ENCODE peak calls at places on chromosomes 2 and 18, in nine cellular contexts. B is NCI-H1417; P is iris pigment epithelial cell; J is NK-92 treated with Interleukin-12 subunit alpha and Interleukin-12 subunit beta, amount 100 ng/mL, for 24 hours; M is cardiac fibroblast; O is NCI-H748 treated with DMSO at 0.1 percent for 48 hours; E is kidney glomerular epithelial cell; Q is SW480; K is sigmoid colon. H is an unnamed sample.

GRCh38 chr2:119483395-119483753 is 40.9 kb downstream of the SCTR start:
- DNase-seq in O (no peak), E (no peak), P (no peak), B (no peak), M (no peak), K (no peak), J (no peak), Q (no peak), H (no peak)

GRCh38 chr2:217817466-217818292 is 185.1 kb downstream of the TNS1 start:
- DNase-seq in B (no peak), O (no peak), J (no peak), E (no peak), K (peak; percentile 74), M (no peak), P (no peak), Q (no peak), H (no peak)

GRCh38 chr2:20822535-20823490 is at the start of gene LDAH:
- DNase-seq in E (peak; percentile 74), P (peak; percentile 82), K (peak; percentile 96), O (peak; percentile 77), B (peak; percentile 97), Q (peak; percentile 91), M (peak; percentile 87), J (peak; percentile 75), H (peak; percentile 82)

GRCh38 chr2:28163028-28163427 is 229.6 kb upstream of the FOSL2 start:
- DNase-seq in P (no peak), J (no peak), K (no peak), B (no peak), O (no peak), E (no peak), M (no peak), Q (no peak), H (no peak)

GRCh38 chr18:58674863-58675472 is 3.7 kb downstream of the MALT1 start:
- DNase-seq in M (no peak), J (no peak), P (peak; percentile 66), Q (no peak), B (no peak), E (no peak), O (no peak), K (no peak), H (no peak)

GRCh38 chr2:101501443-101501842 is 26.5 kb upstream of the RFX8 start:
- DNase-seq in P (peak; percentile 66), E (no peak), B (peak; percentile 11), O (no peak), J (no peak), K (no peak), Q (peak; percentile 75), M (peak; percentile 26), H (no peak)

GRCh38 chr2:64204006-64204632 is 59.9 kb upstream of the PELI1 start:
- DNase-seq in Q (no peak), P (peak; percentile 90), B (no peak), K (peak; percentile 73), O (no peak), M (peak; percentile 85), E (peak; percentile 36), J (no peak), H (no peak)

GRCh38 chr2:240502430-240503121 is 55.2 kb downstream of the ANKMY1 start:
- DNase-seq in J (no peak), E (no peak), B (no peak), P (no peak), K (no peak), O (no peak), M (no peak), Q (no peak), H (no peak)

GRCh38 chr18:59079264-59079972 is 60.3 kb upstream of the SEC11C start:
- DNase-seq in M (no peak), E (no peak), B (peak; percentile 44), O (peak; percentile 64), Q (no peak), P (no peak), K (no peak), J (no peak), H (no peak)

GRCh38 chr2:100393362-100393761 is 24.1 kb downstream of the CHST10 start:
- DNase-seq in K (no peak), B (no peak), O (no peak), Q (no peak), P (no peak), E (no peak), J (no peak), M (no peak), H (no peak)

GRCh38 chr18:3151379-3152264 is 68.1 kb downstream of the MYOM1 start:
- DNase-seq in M (peak; percentile 55), K (no peak), P (peak; percentile 48), J (no peak), E (peak; percentile 24), O (no peak), B (peak; percentile 26), Q (peak; percentile 50), H (peak; percentile 59)

GRCh38 chr2:120775261-120775660 is 39.6 kb downstream of the GLI2 start:
- DNase-seq in J (no peak), K (no peak), M (no peak), B (no peak), O (no peak), P (no peak), Q (no peak), E (no peak), H (no peak)

GRCh38 chr18:45467307-45467706 is 148.0 kb upstream of the SLC14A2 start:
- DNase-seq in E (no peak), K (no peak), J (no peak), O (no peak), M (no peak), Q (no peak), B (no peak), P (no peak), H (no peak)

GRCh38 chr2:179422037-179422643 is 157.5 kb upstream of the SESTD1 start:
- DNase-seq in P (peak; percentile 72), O (peak; percentile 49), B (peak; percentile 39), E (peak; percentile 72), J (peak; percentile 4), Q (peak; percentile 39), K (peak; percentile 82), M (peak; percentile 84), H (peak; percentile 33)

GRCh38 chr18:46268662-46269061 is 164.5 kb downstream of the HAUS1 start:
- DNase-seq in O (no peak), Q (no peak), J (no peak), E (no peak), K (no peak), M (no peak), B (no peak), P (no peak), H (no peak)

GRCh38 chr2:127197475-127198385 is 22.4 kb downstream of the CYP27C1 start:
- DNase-seq in K (no peak), M (peak; percentile 64), E (peak; percentile 57), B (peak; percentile 43), P (peak; percentile 31), J (no peak), O (peak; percentile 30), Q (peak; percentile 82), H (peak; percentile 76)

GRCh38 chr2:181465686-181466375 is 8.6 kb downstream of the ITGA4 start:
- DNase-seq in J (no peak), Q (no peak), E (no peak), O (no peak), P (peak; percentile 82), M (peak; percentile 70), K (no peak), B (no peak), H (no peak)

GRCh38 chr2:71614976-71615768 is 161.8 kb downstream of the DYSF start:
- DNase-seq in B (no peak), M (peak; percentile 66), K (peak; percentile 96), Q (no peak), O (no peak), E (no peak), P (peak; percentile 17), J (no peak), H (peak; percentile 51)

GRCh38 chr2:213234641-213235040 is 49.6 kb upstream of the SPAG16 start:
- DNase-seq in B (no peak), O (no peak), K (no peak), E (no peak), M (peak; percentile 64), J (no peak), P (peak; percentile 51), Q (no peak), H (no peak)

GRCh38 chr2:53475320-53475719 is 292.3 kb upstream of the CHAC2 start:
- DNase-seq in M (no peak), K (no peak), J (no peak), O (no peak), Q (no peak), P (no peak), E (peak; percentile 27), B (no peak), H (no peak)

GRCh38 chr2:63862802-63863201 is 21.1 kb downstream of the UGP2 start:
- DNase-seq in Q (no peak), J (no peak), K (no peak), M (peak; percentile 46), O (no peak), B (no peak), P (peak; percentile 49), E (peak; percentile 76), H (no peak)

GRCh38 chr2:190841707-190842505 is 38.7 kb upstream of the GLS start:
- DNase-seq in Q (no peak), K (no peak), J (no peak), B (no peak), M (peak; percentile 66), O (no peak), E (no peak), P (peak; percentile 85), H (peak; percentile 53)

GRCh38 chr2:37774976-37775907 is 103.8 kb upstream of the CDC42EP3 start:
- DNase-seq in E (peak; percentile 74), B (no peak), J (no peak), P (no peak), M (peak; percentile 66), Q (no peak), O (no peak), K (no peak), H (no peak)

GRCh38 chr2:172404824-172405223 is 22.6 kb upstream of the ITGA6 start:
- DNase-seq in M (peak; percentile 79), J (no peak), O (no peak), K (no peak), P (peak; percentile 93), Q (no peak), B (no peak), E (peak; percentile 48), H (no peak)

GRCh38 chr2:158191076-158191566 is 89.4 kb downstream of the UPP2 start:
- DNase-seq in E (peak; percentile 81), B (peak; percentile 3), M (peak; percentile 3), O (peak; percentile 61), K (no peak), P (peak; percentile 15), Q (peak; percentile 79), J (no peak), H (no peak)

GRCh38 chr18:67515987-67516431 is 511 bp downstream of the DSEL start:
- DNase-seq in M (peak; percentile 90), Q (peak; percentile 65), O (peak; percentile 91), B (peak; percentile 60), P (peak; percentile 90), J (no peak), K (peak; percentile 94), E (peak; percentile 86), H (peak; percentile 63)

GRCh38 chr2:177338177-177338721 is 54.3 kb upstream of the AGPS start:
- DNase-seq in J (no peak), Q (peak; percentile 90), M (peak; percentile 82), P (peak; percentile 86), O (no peak), K (no peak), B (peak; percentile 14), E (peak; percentile 82), H (no peak)

GRCh38 chr2:202335791-202336467 is 40.2 kb upstream of the BMPR2 start:
- DNase-seq in E (no peak), O (no peak), P (peak; percentile 39), M (peak; percentile 80), Q (no peak), K (no peak), B (no peak), J (no peak), H (no peak)

GRCh38 chr18:50203801-50204604 is 9.1 kb upstream of the MYO5B start:
- DNase-seq in Q (peak; percentile 39), M (peak; percentile 48), J (no peak), E (peak; percentile 64), K (no peak), B (peak; percentile 85), P (peak; percentile 46), O (peak; percentile 70), H (peak; percentile 47)

GRCh38 chr2:69169990-69170389 is 157.0 kb downstream of the ANTXR1 start:
- DNase-seq in K (no peak), B (no peak), P (no peak), Q (no peak), O (no peak), M (no peak), E (peak; percentile 46), J (no peak), H (no peak)